ENCODE peak calls at places on chromosome 16, in ten cellular contexts. V is suprapubic skin, P is right lobe of liver, W is A549, Y is body of pancreas, K is testis, C is GM12878, F is tibial nerve, S is uterus, Q is heart left ventricle. E is an unnamed sample.

GRCh38 chr16:24346734-24347133 is 90.6 kb downstream of the CACNG3 start:
- DNase-seq in W (no peak), K (no peak), S (no peak), C (no peak), F (no peak), V (no peak), Y (no peak), P (no peak), Q (no peak), E (no peak)

GRCh38 chr16:63530208-63530607 is 1494.0 kb upstream of the CDH8 start:
- DNase-seq in C (no peak), W (no peak), F (no peak), S (no peak), V (no peak), Q (no peak), Y (no peak), K (no peak), P (no peak), E (no peak)

GRCh38 chr16:87880117-87880696 is 10.9 kb upstream of the SLC7A5 start:
- DNase-seq in S (no peak), F (no peak), K (no peak), Y (no peak), V (no peak), P (no peak), C (no peak), Q (no peak), W (no peak), E (no peak)

GRCh38 chr16:68309798-68310197 is 948 bp downstream of the SLC7A6OS start:
- DNase-seq in Y (no peak), C (no peak), K (no peak), S (no peak), W (no peak), Q (no peak), V (no peak), P (no peak), F (no peak), E (no peak)

GRCh38 chr16:21033264-21033663 is 117.4 kb downstream of the DNAH3 start:
- DNase-seq in Y (no peak), S (no peak), W (no peak), Q (no peak), P (no peak), C (no peak), K (no peak), F (no peak), V (no peak), E (no peak)

GRCh38 chr16:69405757-69406156 is 18.7 kb upstream of the CYB5B start:
- DNase-seq in V (no peak), C (no peak), S (no peak), Q (no peak), Y (no peak), K (no peak), F (no peak), P (no peak), W (no peak), E (no peak)

GRCh38 chr16:3718019-3718391 is 681 bp upstream of the TRAP1 start:
- DNase-seq in K (no peak), C (no peak), V (no peak), F (no peak), Q (no peak), W (no peak), S (no peak), P (no peak), Y (no peak), E (no peak)

GRCh38 chr16:57637424-57637823 is 9.0 kb downstream of the ADGRG1 start:
- DNase-seq in W (no peak), Q (no peak), F (peak; percentile 16), Y (no peak), K (no peak), P (no peak), V (no peak), C (no peak), S (no peak), E (no peak)

DNA sequence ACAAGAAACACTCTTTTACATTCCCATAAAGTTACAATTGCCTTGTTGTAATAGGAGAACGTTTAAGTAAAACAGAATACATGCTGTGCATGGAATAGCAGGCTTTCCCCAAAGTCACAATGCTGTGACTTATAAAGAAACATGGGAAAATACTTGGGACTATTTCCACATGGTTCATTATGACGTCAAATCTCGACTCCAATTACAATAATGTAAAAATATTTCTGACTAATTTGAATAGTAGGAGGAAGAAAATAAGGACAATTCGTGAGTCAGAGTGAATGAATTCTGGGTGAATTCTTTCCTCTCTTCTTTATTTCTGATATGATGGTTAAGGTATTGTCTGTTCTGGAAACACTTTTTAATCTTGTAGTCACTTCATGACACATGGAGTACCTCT is 52.8 kb downstream of the CDH11 start:
- DNase-seq in C (no peak), K (no peak), V (no peak), F (no peak), P (no peak), S (no peak), W (peak; percentile 23), Q (no peak), Y (no peak), E (no peak)
- TF ChIP-seq POLR2A in C (no peak), K (no peak), V (no peak), F (no peak), P (no peak), S (no peak), W (no peak), Q (no peak), Y (no peak), E (no peak)

DNA sequence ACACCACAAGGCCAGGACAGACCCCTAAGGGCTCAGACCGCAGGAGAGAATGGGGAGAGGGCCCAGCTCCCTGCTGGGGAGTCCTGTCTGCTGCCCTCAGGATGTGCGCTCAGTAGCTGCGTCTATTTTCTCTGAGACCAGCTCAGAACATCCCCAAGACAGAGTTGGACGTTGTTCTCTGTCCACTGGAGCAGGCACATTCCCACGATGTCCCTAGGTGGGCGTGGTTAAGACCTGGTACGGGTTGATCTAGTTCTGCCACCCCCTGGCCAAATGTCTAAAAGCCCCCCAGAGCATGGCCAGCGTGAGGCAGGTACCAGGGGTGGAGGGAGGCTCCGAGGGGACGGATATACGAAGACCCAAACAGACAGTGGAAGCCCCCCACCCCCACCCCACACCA is 842 bp upstream of the CALB2 start:
- DNase-seq in P (no peak), Y (no peak), S (no peak), W (peak; percentile 22), C (no peak), F (no peak), V (no peak), Q (no peak), K (peak; percentile 19), E (no peak)
- TF ChIP-seq CTCF in P (no peak), Y (no peak), S (no peak), W (no peak), C (no peak), F (no peak), V (no peak), Q (no peak), K (no peak), E (no peak)

GRCh38 chr16:27576729-27577128 is 26.8 kb downstream of the KATNIP start:
- DNase-seq in C (no peak), Y (peak; percentile 91), W (no peak), P (no peak), K (no peak), Q (no peak), F (no peak), V (no peak), S (no peak), E (no peak)

GRCh38 chr16:27583634-27584033 is 33.7 kb downstream of the KATNIP start:
- DNase-seq in Y (no peak), K (no peak), V (no peak), F (no peak), S (no peak), Q (no peak), W (no peak), C (no peak), P (no peak), E (no peak)

GRCh38 chr16:27582883-27583282 is 32.9 kb downstream of the KATNIP start:
- DNase-seq in V (no peak), S (no peak), F (no peak), C (no peak), W (no peak), Y (no peak), K (no peak), P (no peak), Q (no peak), E (no peak)

GRCh38 chr16:27585200-27585599 is 35.3 kb downstream of the KATNIP start:
- DNase-seq in V (no peak), K (no peak), W (no peak), S (no peak), C (no peak), Y (no peak), P (no peak), F (no peak), Q (no peak), E (no peak)

DNA sequence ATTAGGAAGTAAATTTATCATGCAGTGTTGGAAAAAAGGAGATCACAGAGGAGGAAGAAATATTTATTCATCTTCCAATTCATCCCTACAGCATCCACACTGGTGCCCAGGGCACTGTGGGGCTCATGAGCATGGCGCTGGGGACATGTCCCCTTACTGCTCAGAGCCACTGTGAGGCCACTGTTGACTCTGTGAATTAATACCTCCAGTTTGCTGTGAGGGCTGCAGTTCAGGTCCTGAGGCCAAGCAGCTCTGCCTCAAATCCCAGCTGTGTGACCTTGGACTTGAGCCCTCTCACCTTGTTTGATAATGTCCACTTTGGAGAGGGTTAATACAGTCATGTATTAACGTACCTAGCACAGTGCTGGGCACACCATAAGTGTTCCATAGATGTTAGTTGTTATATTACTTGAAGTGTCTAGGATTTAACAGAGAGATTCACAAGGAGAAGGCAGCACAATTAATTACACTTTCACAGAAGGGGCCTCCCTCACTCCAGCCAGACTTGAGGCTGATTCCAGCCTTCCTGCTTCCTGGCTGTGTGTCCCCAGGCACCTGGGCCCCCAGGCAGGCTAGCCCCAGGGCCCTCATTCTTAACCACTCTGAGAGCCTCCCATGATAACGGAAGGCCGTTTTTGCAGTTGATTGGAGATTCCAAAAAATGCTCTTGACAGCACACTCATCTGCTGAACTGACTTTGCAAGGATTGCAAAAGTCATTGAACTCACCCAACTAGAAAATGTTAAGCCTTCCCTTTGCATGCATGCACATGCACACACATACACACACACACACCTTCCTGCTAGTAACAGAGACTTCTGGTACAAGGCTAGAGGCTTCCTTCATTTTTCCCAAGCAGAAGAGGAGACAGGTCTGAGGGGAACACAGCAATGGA is 29.4 kb downstream of the KATNIP start:
- DNase-seq in S (no peak), F (no peak), K (no peak), Q (no peak), V (no peak), C (no peak), P (no peak), Y (peak; percentile 36), W (no peak), E (no peak)
- TF ChIP-seq POLR2A in S (no peak), F (no peak), K (no peak), Q (no peak), V (no peak), C (no peak), P (no peak), Y (no peak), W (no peak), E (no peak)

GRCh38 chr16:86663691-86664517 is 85.6 kb downstream of the FOXL1 start:
- DNase-seq in P (no peak), V (peak; percentile 62), C (no peak), Y (no peak), F (no peak), Q (no peak), W (peak; percentile 8), S (no peak), K (no peak), E (no peak)

GRCh38 chr16:86660623-86661022 is 82.3 kb downstream of the FOXL1 start:
- DNase-seq in Q (no peak), K (no peak), V (no peak), W (no peak), Y (no peak), S (no peak), P (no peak), F (no peak), C (no peak), E (no peak)

GRCh38 chr16:86662740-86663139 is 84.4 kb downstream of the FOXL1 start:
- DNase-seq in Q (no peak), S (no peak), W (no peak), V (no peak), P (no peak), C (no peak), Y (no peak), K (no peak), F (no peak), E (no peak)

GRCh38 chr16:86661715-86662114 is 83.4 kb downstream of the FOXL1 start:
- DNase-seq in P (no peak), C (no peak), F (no peak), K (no peak), Y (no peak), W (no peak), Q (no peak), V (no peak), S (no peak), E (no peak)

GRCh38 chr16:86662195-86662594 is 83.8 kb downstream of the FOXL1 start:
- DNase-seq in K (no peak), C (no peak), W (no peak), Y (no peak), V (no peak), Q (no peak), P (no peak), F (no peak), S (no peak), E (no peak)
- TF ChIP-seq CTCF in K (no peak), C (no peak), W (no peak), Y (no peak), V (no peak), Q (no peak), P (no peak), F (no peak), S (no peak), E (no peak)